ENCODE peak calls at places on chromosomes 6 and 20, in five cellular contexts. A, W, S, G and J are unnamed samples.
A peak's percentile ranks its signal among the peaks of the same experiment; 100 is the strongest.

GRCh38 chr20:52923123-52923543 is 49.0 kb upstream of the TSHZ2 start:
- DNase-seq in S (peak; percentile 45), W (no peak), A (peak; percentile 99), G (peak; percentile 99), J (no peak)

GRCh38 chr6:157597461-157598312 is 216.7 kb downstream of the ZDHHC14 start:
- DNase-seq in A (peak; percentile 61), G (peak; percentile 24), W (peak; percentile 24), S (no peak), J (peak; percentile 58)

GRCh38 chr6:4017058-4017457 is 61.9 kb downstream of the FAM217A start:
- DNase-seq in A (no peak), S (no peak), W (no peak), G (no peak), J (no peak)

GRCh38 chr20:7355056-7355455 is 585.2 kb downstream of the HAO1 start:
- DNase-seq in W (no peak), G (no peak), A (no peak), S (no peak), J (no peak)

GRCh38 chr6:21946298-21946783 is 350.5 kb downstream of the PRL start:
- DNase-seq in G (peak; percentile 49), S (peak; percentile 98), W (no peak), A (peak; percentile 94), J (no peak)

GRCh38 chr6:41155132-41155805 is 1.1 kb upstream of the TREML1 start:
- DNase-seq in A (no peak), W (no peak), S (peak; percentile 8), G (no peak), J (no peak)

GRCh38 chr6:105539879-105540278 is 137.0 kb upstream of the PREP start:
- DNase-seq in W (no peak), S (no peak), G (no peak), A (peak; percentile 14), J (no peak)

GRCh38 chr6:12386816-12387215 is 96.7 kb downstream of the EDN1 start:
- DNase-seq in G (no peak), S (no peak), A (peak; percentile 28), W (no peak), J (no peak)

GRCh38 chr6:153670403-153671026 is 368.5 kb upstream of the OPRM1 start:
- DNase-seq in G (no peak), A (no peak), W (no peak), S (no peak), J (no peak)

GRCh38 chr6:10184408-10185187 is 230.3 kb downstream of the TFAP2A start:
- DNase-seq in G (no peak), W (no peak), S (no peak), A (no peak), J (no peak)

GRCh38 chr6:137945149-137945498 is 78.1 kb downstream of the TNFAIP3 start:
- DNase-seq in S (no peak), A (no peak), G (no peak), W (no peak), J (no peak)

GRCh38 chr20:45346291-45346718 is 1.9 kb downstream of the SDC4 start:
- DNase-seq in S (no peak), A (no peak), G (peak; percentile 44), W (no peak), J (no peak)

GRCh38 chr6:119110601-119111548 is 32.4 kb upstream of the FAM184A start:
- DNase-seq in G (peak; percentile 41), S (peak; percentile 56), W (peak; percentile 44), A (peak; percentile 77), J (peak; percentile 48)

GRCh38 chr6:88365230-88365629 is 199.1 kb upstream of the CNR1 start:
- DNase-seq in W (no peak), S (no peak), A (peak; percentile 25), G (no peak), J (no peak)

GRCh38 chr6:163183791-163184190 is 230.7 kb upstream of the QKI start:
- DNase-seq in W (no peak), A (peak; percentile 56), G (no peak), S (no peak), J (no peak)

GRCh38 chr20:46348972-46349741 is 40.9 kb upstream of the CDH22 start:
- DNase-seq in A (peak; percentile 72), G (no peak), S (peak; percentile 31), W (peak; percentile 13), J (peak; percentile 35)

GRCh38 chr20:44026932-44027685 is 112.5 kb downstream of the TOX2 start:
- DNase-seq in G (no peak), A (peak; percentile 53), W (no peak), S (no peak), J (no peak)

GRCh38 chr6:16154904-16155303 is 26.0 kb downstream of the MYLIP start:
- DNase-seq in W (no peak), G (peak; percentile 63), A (peak; percentile 90), S (peak; percentile 73), J (no peak)

GRCh38 chr20:23702021-23702420 is 13.2 kb upstream of the CST4 start:
- DNase-seq in S (peak; percentile 2), G (no peak), A (no peak), W (no peak), J (no peak)

GRCh38 chr6:32895006-32895345 is 41.0 kb downstream of the PSMB9 start:
- DNase-seq in S (no peak), G (no peak), W (no peak), A (no peak), J (no peak)

GRCh38 chr6:32888576-32888975 is 34.6 kb downstream of the PSMB9 start:
- DNase-seq in G (no peak), W (no peak), S (no peak), A (no peak), J (no peak)

DNA sequence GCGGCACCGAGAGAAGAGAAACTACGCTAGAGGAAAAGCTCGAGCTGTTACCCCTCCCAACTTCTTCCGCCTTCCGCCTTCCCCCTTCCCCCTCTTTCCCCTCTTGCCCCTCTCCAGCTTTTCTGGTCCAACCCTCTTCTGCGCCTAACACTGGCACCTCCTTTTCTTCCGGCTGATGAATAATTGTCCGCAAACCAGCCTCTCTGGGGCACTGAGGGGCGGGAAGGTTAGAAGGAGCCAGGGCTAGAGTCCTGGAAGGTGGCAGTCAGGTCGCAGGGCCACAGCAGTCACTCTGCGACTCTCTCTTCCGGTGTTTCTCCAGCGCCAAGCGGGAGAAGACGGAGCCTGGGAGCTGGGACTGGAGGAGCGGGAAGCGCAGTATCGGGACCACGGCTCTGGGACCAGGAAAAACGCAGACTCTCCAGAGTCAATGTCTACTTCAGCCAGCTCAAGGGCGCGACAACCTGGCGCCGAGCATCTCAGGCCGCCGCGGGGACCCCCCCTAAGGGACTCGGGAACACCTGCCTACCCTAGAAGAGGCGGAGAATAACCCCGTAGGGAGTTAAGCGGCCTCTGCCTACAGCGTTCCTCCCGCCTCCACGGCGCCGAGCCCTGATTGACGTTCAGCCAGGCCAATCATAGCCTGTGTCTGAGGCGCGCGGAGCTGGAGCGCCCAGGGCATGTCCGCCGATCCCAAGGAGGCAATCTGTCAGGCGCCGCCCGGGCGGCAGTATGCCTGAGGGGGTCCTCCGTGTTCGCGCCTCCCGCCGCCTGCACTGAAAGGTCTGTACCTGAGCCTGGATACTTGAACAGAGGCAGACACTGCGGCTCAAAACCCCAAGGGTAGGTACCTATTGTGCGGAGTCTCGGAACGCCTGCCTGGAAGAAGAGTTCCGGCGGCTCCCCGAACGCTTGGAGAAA is 40.4 kb downstream of the PSMB9 start:
- DNase-seq in S (peak; percentile 88), A (peak; percentile 91), G (peak; percentile 91), W (peak; percentile 85), J (peak; percentile 98)
- H3K4me1 ChIP-seq in S (peaks cover 2% of the 10 kb centered on the region), A (peaks cover 7% of the 10 kb centered on the region), G (peaks cover 13% of the 10 kb centered on the region), W (peaks cover 16% of the 10 kb centered on the region), J (no peaks in the 10 kb centered on the region)

DNA sequence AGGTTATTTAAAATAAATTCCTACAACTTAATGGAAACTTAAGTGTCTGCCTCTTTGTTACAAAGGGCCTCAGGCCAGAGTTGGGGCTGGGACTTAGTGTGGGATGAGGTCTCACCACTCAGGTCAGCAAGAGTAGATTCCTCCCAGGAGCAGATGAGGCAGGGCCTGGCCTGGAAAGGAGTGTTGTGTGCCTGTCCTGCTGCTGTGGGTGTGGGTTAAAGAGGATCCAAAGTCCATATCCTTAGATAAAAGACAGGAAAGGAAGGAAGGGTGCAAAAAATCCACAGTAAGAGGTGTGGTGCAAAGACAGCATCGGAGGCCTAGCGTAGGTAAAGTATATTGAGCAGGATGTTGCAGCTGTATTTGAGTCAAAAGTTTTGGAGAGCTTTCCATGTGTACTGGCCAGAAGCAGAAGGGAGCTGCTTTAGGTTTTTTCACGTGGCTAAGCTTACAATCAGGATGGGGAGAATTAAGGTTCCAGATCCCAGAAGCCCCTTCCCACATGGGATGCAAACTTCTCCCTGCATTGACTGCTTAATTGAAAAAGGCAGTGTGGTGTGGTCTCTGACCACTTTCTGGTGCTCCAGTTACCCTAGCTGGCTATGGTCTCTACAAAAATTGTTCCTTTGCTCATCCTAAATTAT is 12.8 kb upstream of the PLCG1 start:
- DNase-seq in G (no peak), W (no peak), S (no peak), A (no peak), J (peak; percentile 63)
- H3K27ac ChIP-seq in G (no peak overlapping the region), W (no peak overlapping the region), S (no peak overlapping the region), A (no peak overlapping the region), J (peak overlapping the region; percentile 63)

GRCh38 chr20:51562027-51562333 is 19.5 kb upstream of the NFATC2 start:
- DNase-seq in G (no peak), A (peak; percentile 64), S (peak; percentile 19), W (no peak), J (peak; percentile 22)

GRCh38 chr20:51560550-51561307 is 18.2 kb upstream of the NFATC2 start:
- DNase-seq in S (peak; percentile 19), G (no peak), A (peak; percentile 35), W (no peak), J (no peak)

GRCh38 chr20:51563141-51563596 is 20.6 kb upstream of the NFATC2 start:
- DNase-seq in G (no peak), A (peak; percentile 65), S (no peak), W (no peak), J (no peak)

GRCh38 chr20:51563597-51564332 is 21.2 kb upstream of the NFATC2 start:
- DNase-seq in S (peak; percentile 86), A (peak; percentile 90), G (peak; percentile 54), W (peak; percentile 51), J (peak; percentile 56)

GRCh38 chr20:51562334-51563140 is 20.0 kb upstream of the NFATC2 start:
- DNase-seq in G (peak; percentile 75), A (peak; percentile 94), W (peak; percentile 26), S (peak; percentile 95), J (peak; percentile 66)
- H3K9ac ChIP-seq in G (peak overlapping the region; percentile 5), A (peak overlapping the region; percentile 93), W (peak overlapping the region; percentile 43), S (peak overlapping the region; percentile 47), J (peak overlapping the region; percentile 71)

DNA sequence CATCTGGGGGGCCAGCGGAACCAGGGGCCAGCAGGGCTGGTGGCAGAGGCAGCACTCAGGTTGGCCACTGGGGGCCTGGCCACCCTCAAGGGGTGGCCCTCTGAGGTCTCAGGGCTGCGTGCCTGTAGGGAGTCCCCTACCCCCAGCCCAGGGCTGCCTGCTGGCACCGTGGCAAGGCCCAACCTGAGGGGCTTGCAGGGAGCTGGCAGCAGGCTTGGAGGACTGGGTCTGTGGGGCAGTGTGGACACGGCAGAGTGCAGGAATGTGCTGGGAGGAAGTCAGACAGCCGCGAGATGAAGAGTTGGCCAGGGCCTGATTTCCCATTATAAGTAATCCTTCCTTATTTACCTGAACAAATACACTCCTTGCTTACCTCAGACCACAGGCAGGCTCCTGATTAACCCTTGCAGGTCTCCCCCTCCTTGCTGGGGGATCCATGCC is at the start of gene SPDEF:
- DNase-seq in A (no peak), G (no peak), S (no peak), W (no peak), J (peak; percentile 56)
- H3K4me1 ChIP-seq in A (no peaks in the 10 kb centered on the region), G (no peaks in the 10 kb centered on the region), S (peaks cover 6% of the 10 kb centered on the region), W (peaks cover 8% of the 10 kb centered on the region), J (no peaks in the 10 kb centered on the region)